ENCODE peak calls at places on chromosomes 12 and 14, in nine cellular contexts. One of them, this sample, is unnamed.

GRCh38 chr12:79327465-79327864 is 363.3 kb downstream of the PAWR start:
- DNase-seq in AG04450: no peak
- DNase-seq in left ventricle myocardium inferior: no peak
- DNase-seq in progenitor cell of endocrine pancreas: no peak
- DNase-seq in AG10803: no peak
- DNase-seq in mesothelial cell of epicardium: no peak
- DNase-seq in CD4-positive, alpha-beta T cell: no peak
- DNase-seq in fibroblast of mammary gland: peak; percentile 4
- DNase-seq in cardiac fibroblast: no peak
- DNase-seq in this sample: no peak

GRCh38 chr12:108017658-108018057 is 111.4 kb upstream of the WSCD2 start:
- DNase-seq in AG04450: no peak
- DNase-seq in left ventricle myocardium inferior: no peak
- DNase-seq in progenitor cell of endocrine pancreas: no peak
- DNase-seq in AG10803: no peak
- DNase-seq in mesothelial cell of epicardium: no peak
- DNase-seq in CD4-positive, alpha-beta T cell: no peak
- DNase-seq in fibroblast of mammary gland: no peak
- DNase-seq in cardiac fibroblast: no peak
- DNase-seq in this sample: no peak

GRCh38 chr12:63445266-63445665 is 223.0 kb downstream of the DPY19L2 start:
- DNase-seq in AG04450: no peak
- DNase-seq in left ventricle myocardium inferior: no peak
- DNase-seq in progenitor cell of endocrine pancreas: no peak
- DNase-seq in AG10803: no peak
- DNase-seq in mesothelial cell of epicardium: no peak
- DNase-seq in CD4-positive, alpha-beta T cell: no peak
- DNase-seq in fibroblast of mammary gland: no peak
- DNase-seq in cardiac fibroblast: no peak
- DNase-seq in this sample: no peak

GRCh38 chr12:30013051-30013450 is 229.3 kb upstream of the TMTC1 start:
- DNase-seq in AG04450: no peak
- DNase-seq in left ventricle myocardium inferior: no peak
- DNase-seq in progenitor cell of endocrine pancreas: no peak
- DNase-seq in AG10803: no peak
- DNase-seq in mesothelial cell of epicardium: no peak
- DNase-seq in CD4-positive, alpha-beta T cell: no peak
- DNase-seq in fibroblast of mammary gland: no peak
- DNase-seq in cardiac fibroblast: no peak
- DNase-seq in this sample: no peak

GRCh38 chr12:89574736-89575208 is 48.9 kb upstream of the POC1B start:
- DNase-seq in AG04450: peak; percentile 63
- DNase-seq in left ventricle myocardium inferior: no peak
- DNase-seq in progenitor cell of endocrine pancreas: no peak
- DNase-seq in AG10803: peak; percentile 91
- DNase-seq in mesothelial cell of epicardium: no peak
- DNase-seq in CD4-positive, alpha-beta T cell: no peak
- DNase-seq in fibroblast of mammary gland: peak; percentile 73
- DNase-seq in cardiac fibroblast: peak; percentile 80
- DNase-seq in this sample: no peak

GRCh38 chr12:14874882-14875281 is 10.8 kb downstream of the MGP start:
- DNase-seq in AG04450: no peak
- DNase-seq in left ventricle myocardium inferior: no peak
- DNase-seq in progenitor cell of endocrine pancreas: no peak
- DNase-seq in AG10803: peak; percentile 12
- DNase-seq in mesothelial cell of epicardium: no peak
- DNase-seq in CD4-positive, alpha-beta T cell: no peak
- DNase-seq in fibroblast of mammary gland: peak; percentile 9
- DNase-seq in cardiac fibroblast: no peak
- DNase-seq in this sample: no peak

GRCh38 chr14:104805326-104805678 is 4.4 kb downstream of the ZBTB42 start:
- DNase-seq in AG04450: peak; percentile 65
- DNase-seq in left ventricle myocardium inferior: no peak
- DNase-seq in progenitor cell of endocrine pancreas: no peak
- DNase-seq in AG10803: peak; percentile 66
- DNase-seq in mesothelial cell of epicardium: no peak
- DNase-seq in CD4-positive, alpha-beta T cell: no peak
- DNase-seq in fibroblast of mammary gland: peak; percentile 87
- DNase-seq in cardiac fibroblast: peak; percentile 93
- DNase-seq in this sample: no peak

GRCh38 chr14:105859717-105860614 is 333.6 kb downstream of the TMEM121 start:
- DNase-seq in AG04450: no peak
- DNase-seq in left ventricle myocardium inferior: peak; percentile 11
- DNase-seq in progenitor cell of endocrine pancreas: no peak
- DNase-seq in AG10803: no peak
- DNase-seq in mesothelial cell of epicardium: peak; percentile 14
- DNase-seq in CD4-positive, alpha-beta T cell: peak; percentile 15
- DNase-seq in fibroblast of mammary gland: no peak
- DNase-seq in cardiac fibroblast: no peak
- DNase-seq in this sample: peak; percentile 53

GRCh38 chr14:68926236-68926635 is 52.9 kb downstream of the ACTN1 start:
- DNase-seq in AG04450: no peak
- DNase-seq in left ventricle myocardium inferior: no peak
- DNase-seq in progenitor cell of endocrine pancreas: no peak
- DNase-seq in AG10803: no peak
- DNase-seq in mesothelial cell of epicardium: no peak
- DNase-seq in CD4-positive, alpha-beta T cell: no peak
- DNase-seq in fibroblast of mammary gland: no peak
- DNase-seq in cardiac fibroblast: no peak
- DNase-seq in this sample: no peak

GRCh38 chr12:117832459-117833457 is 136.0 kb downstream of the KSR2 start:
- DNase-seq in AG04450: no peak
- DNase-seq in left ventricle myocardium inferior: no peak
- DNase-seq in progenitor cell of endocrine pancreas: no peak
- DNase-seq in AG10803: peak; percentile 79
- DNase-seq in mesothelial cell of epicardium: no peak
- DNase-seq in CD4-positive, alpha-beta T cell: no peak
- DNase-seq in fibroblast of mammary gland: peak; percentile 8
- DNase-seq in cardiac fibroblast: no peak
- DNase-seq in this sample: no peak

GRCh38 chr12:80107221-80107620 is 7.9 kb downstream of the OTOGL start:
- DNase-seq in AG04450: no peak
- DNase-seq in left ventricle myocardium inferior: no peak
- DNase-seq in progenitor cell of endocrine pancreas: no peak
- DNase-seq in AG10803: peak; percentile 59
- DNase-seq in mesothelial cell of epicardium: no peak
- DNase-seq in CD4-positive, alpha-beta T cell: no peak
- DNase-seq in fibroblast of mammary gland: peak; percentile 30
- DNase-seq in cardiac fibroblast: no peak
- DNase-seq in this sample: no peak

GRCh38 chr12:6962285-6963015 is 8.0 kb downstream of the PHB2 start:
- DNase-seq in AG04450: no peak
- DNase-seq in left ventricle myocardium inferior: peak; percentile 13
- DNase-seq in progenitor cell of endocrine pancreas: no peak
- DNase-seq in AG10803: no peak
- DNase-seq in mesothelial cell of epicardium: no peak
- DNase-seq in CD4-positive, alpha-beta T cell: no peak
- DNase-seq in fibroblast of mammary gland: no peak
- DNase-seq in cardiac fibroblast: no peak
- DNase-seq in this sample: no peak

GRCh38 chr12:124681779-124682391 is 114.5 kb upstream of the NCOR2 start:
- DNase-seq in AG04450: no peak
- DNase-seq in left ventricle myocardium inferior: peak; percentile 70
- DNase-seq in progenitor cell of endocrine pancreas: no peak
- DNase-seq in AG10803: peak; percentile 72
- DNase-seq in mesothelial cell of epicardium: no peak
- DNase-seq in CD4-positive, alpha-beta T cell: no peak
- DNase-seq in fibroblast of mammary gland: peak; percentile 97
- DNase-seq in cardiac fibroblast: peak; percentile 62
- DNase-seq in this sample: no peak

GRCh38 chr14:55467307-55467706 is 26.9 kb upstream of the TBPL2 start:
- DNase-seq in AG04450: no peak
- DNase-seq in left ventricle myocardium inferior: no peak
- DNase-seq in progenitor cell of endocrine pancreas: no peak
- DNase-seq in AG10803: no peak
- DNase-seq in mesothelial cell of epicardium: no peak
- DNase-seq in CD4-positive, alpha-beta T cell: no peak
- DNase-seq in fibroblast of mammary gland: no peak
- DNase-seq in cardiac fibroblast: no peak
- DNase-seq in this sample: no peak

GRCh38 chr14:104877066-104877805 is 12.2 kb downstream of the CEP170B start:
- DNase-seq in AG04450: no peak
- DNase-seq in left ventricle myocardium inferior: peak; percentile 10
- DNase-seq in progenitor cell of endocrine pancreas: no peak
- DNase-seq in AG10803: no peak
- DNase-seq in mesothelial cell of epicardium: no peak
- DNase-seq in CD4-positive, alpha-beta T cell: no peak
- DNase-seq in fibroblast of mammary gland: no peak
- DNase-seq in cardiac fibroblast: no peak
- DNase-seq in this sample: no peak

GRCh38 chr12:68331869-68332725 is at the start of gene MDM1:
- DNase-seq in AG04450: peak; percentile 95
- DNase-seq in left ventricle myocardium inferior: peak; percentile 97
- DNase-seq in progenitor cell of endocrine pancreas: peak; percentile 96
- DNase-seq in AG10803: peak; percentile 97
- DNase-seq in mesothelial cell of epicardium: peak; percentile 97
- DNase-seq in CD4-positive, alpha-beta T cell: peak; percentile 85
- DNase-seq in fibroblast of mammary gland: peak; percentile 97
- DNase-seq in cardiac fibroblast: peak; percentile 98
- DNase-seq in this sample: peak; percentile 95
- TF ChIP-seq CTCF in AG04450: no peak
- TF ChIP-seq CTCF in left ventricle myocardium inferior: no peak
- TF ChIP-seq CTCF in progenitor cell of endocrine pancreas: no peak
- TF ChIP-seq CTCF in AG10803: no peak
- TF ChIP-seq CTCF in mesothelial cell of epicardium: no peak
- TF ChIP-seq CTCF in CD4-positive, alpha-beta T cell: no peak
- TF ChIP-seq CTCF in fibroblast of mammary gland: no peak
- TF ChIP-seq CTCF in cardiac fibroblast: no peak
- TF ChIP-seq CTCF in this sample: no peak

DNA sequence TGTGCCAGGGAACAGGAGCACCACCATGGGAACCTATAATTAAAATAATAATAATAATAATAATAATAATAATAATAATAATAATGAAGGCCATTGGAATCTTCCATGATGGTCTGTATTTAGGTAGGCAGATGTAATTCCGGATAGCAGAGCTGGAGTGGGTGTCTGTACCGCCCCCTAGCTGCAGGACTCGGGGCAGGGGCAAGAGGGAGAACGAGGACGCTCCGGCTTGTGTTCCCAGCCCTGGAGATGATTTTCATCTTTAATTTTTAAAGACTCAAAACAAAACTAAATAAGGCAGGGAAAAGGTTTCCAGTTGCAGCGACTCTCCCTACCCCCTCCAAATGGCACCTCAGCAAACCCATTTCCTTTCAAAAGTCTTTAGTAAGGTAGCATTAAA is 501.1 kb downstream of the VRK1 start:
- DNase-seq in AG04450: no peak
- DNase-seq in left ventricle myocardium inferior: no peak
- DNase-seq in progenitor cell of endocrine pancreas: no peak
- DNase-seq in AG10803: no peak
- DNase-seq in mesothelial cell of epicardium: no peak
- DNase-seq in CD4-positive, alpha-beta T cell: no peak
- DNase-seq in fibroblast of mammary gland: no peak
- DNase-seq in cardiac fibroblast: no peak
- DNase-seq in this sample: no peak
- TF ChIP-seq CTCF in AG04450: no peak
- TF ChIP-seq CTCF in left ventricle myocardium inferior: no peak
- TF ChIP-seq CTCF in progenitor cell of endocrine pancreas: peak; percentile 36
- TF ChIP-seq CTCF in AG10803: no peak
- TF ChIP-seq CTCF in mesothelial cell of epicardium: no peak
- TF ChIP-seq CTCF in CD4-positive, alpha-beta T cell: no peak
- TF ChIP-seq CTCF in fibroblast of mammary gland: no peak
- TF ChIP-seq CTCF in cardiac fibroblast: no peak
- TF ChIP-seq CTCF in this sample: peak; percentile 51

GRCh38 chr14:96579358-96579757 is 77.2 kb downstream of the PAPOLA start:
- DNase-seq in AG04450: no peak
- DNase-seq in left ventricle myocardium inferior: no peak
- DNase-seq in progenitor cell of endocrine pancreas: no peak
- DNase-seq in AG10803: no peak
- DNase-seq in mesothelial cell of epicardium: no peak
- DNase-seq in CD4-positive, alpha-beta T cell: no peak
- DNase-seq in fibroblast of mammary gland: no peak
- DNase-seq in cardiac fibroblast: no peak
- DNase-seq in this sample: no peak

GRCh38 chr14:96579855-96580254 is 77.7 kb downstream of the PAPOLA start:
- DNase-seq in AG04450: no peak
- DNase-seq in left ventricle myocardium inferior: no peak
- DNase-seq in progenitor cell of endocrine pancreas: no peak
- DNase-seq in AG10803: no peak
- DNase-seq in mesothelial cell of epicardium: no peak
- DNase-seq in CD4-positive, alpha-beta T cell: no peak
- DNase-seq in fibroblast of mammary gland: no peak
- DNase-seq in cardiac fibroblast: no peak
- DNase-seq in this sample: no peak

GRCh38 chr14:96576937-96577336 is 74.8 kb downstream of the PAPOLA start:
- DNase-seq in AG04450: no peak
- DNase-seq in left ventricle myocardium inferior: no peak
- DNase-seq in progenitor cell of endocrine pancreas: no peak
- DNase-seq in AG10803: no peak
- DNase-seq in mesothelial cell of epicardium: no peak
- DNase-seq in CD4-positive, alpha-beta T cell: no peak
- DNase-seq in fibroblast of mammary gland: no peak
- DNase-seq in cardiac fibroblast: no peak
- DNase-seq in this sample: no peak

GRCh38 chr14:96576359-96576758 is 74.2 kb downstream of the PAPOLA start:
- DNase-seq in AG04450: no peak
- DNase-seq in left ventricle myocardium inferior: no peak
- DNase-seq in progenitor cell of endocrine pancreas: no peak
- DNase-seq in AG10803: no peak
- DNase-seq in mesothelial cell of epicardium: no peak
- DNase-seq in CD4-positive, alpha-beta T cell: no peak
- DNase-seq in fibroblast of mammary gland: no peak
- DNase-seq in cardiac fibroblast: no peak
- DNase-seq in this sample: no peak

DNA sequence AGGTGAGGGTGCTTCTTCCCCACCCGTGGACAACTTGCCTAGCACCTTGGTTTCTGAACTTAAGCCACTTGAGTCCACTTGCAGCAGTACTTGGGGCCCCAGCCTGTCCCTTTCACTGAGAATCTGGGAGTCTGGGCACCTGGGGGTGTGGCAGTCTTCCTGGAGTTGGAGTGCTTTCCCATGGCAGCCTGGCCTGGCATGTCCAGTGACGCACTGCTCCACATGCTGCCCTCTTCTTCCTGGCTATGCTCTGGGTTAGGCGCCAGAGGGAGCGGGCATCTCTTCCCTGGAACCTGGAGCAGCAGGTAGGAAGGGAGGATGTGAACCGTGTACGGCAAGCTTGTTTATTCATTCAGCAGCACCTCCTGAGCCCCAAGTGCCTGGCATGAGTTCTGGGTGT is 76.4 kb downstream of the PAPOLA start:
- DNase-seq in AG04450: no peak
- DNase-seq in left ventricle myocardium inferior: no peak
- DNase-seq in progenitor cell of endocrine pancreas: no peak
- DNase-seq in AG10803: no peak
- DNase-seq in mesothelial cell of epicardium: no peak
- DNase-seq in CD4-positive, alpha-beta T cell: no peak
- DNase-seq in fibroblast of mammary gland: no peak
- DNase-seq in cardiac fibroblast: no peak
- DNase-seq in this sample: no peak
- TF ChIP-seq CTCF in AG04450: no peak
- TF ChIP-seq CTCF in left ventricle myocardium inferior: no peak
- TF ChIP-seq CTCF in progenitor cell of endocrine pancreas: no peak
- TF ChIP-seq CTCF in AG10803: no peak
- TF ChIP-seq CTCF in mesothelial cell of epicardium: no peak
- TF ChIP-seq CTCF in CD4-positive, alpha-beta T cell: no peak
- TF ChIP-seq CTCF in fibroblast of mammary gland: no peak
- TF ChIP-seq CTCF in cardiac fibroblast: no peak
- TF ChIP-seq CTCF in this sample: no peak

GRCh38 chr12:2683283-2684025 is 111.3 kb upstream of the FKBP4 start:
- DNase-seq in AG04450: no peak
- DNase-seq in left ventricle myocardium inferior: no peak
- DNase-seq in progenitor cell of endocrine pancreas: no peak
- DNase-seq in AG10803: peak; percentile 3
- DNase-seq in mesothelial cell of epicardium: no peak
- DNase-seq in CD4-positive, alpha-beta T cell: no peak
- DNase-seq in fibroblast of mammary gland: peak; percentile 18
- DNase-seq in cardiac fibroblast: no peak
- DNase-seq in this sample: no peak
- TF ChIP-seq CTCF in AG04450: no peak
- TF ChIP-seq CTCF in left ventricle myocardium inferior: no peak
- TF ChIP-seq CTCF in progenitor cell of endocrine pancreas: no peak
- TF ChIP-seq CTCF in AG10803: no peak
- TF ChIP-seq CTCF in mesothelial cell of epicardium: no peak
- TF ChIP-seq CTCF in CD4-positive, alpha-beta T cell: no peak
- TF ChIP-seq CTCF in fibroblast of mammary gland: no peak
- TF ChIP-seq CTCF in cardiac fibroblast: no peak
- TF ChIP-seq CTCF in this sample: no peak